ENCODE peak calls at places on chromosome 6, in eight cellular contexts. A is MM.1S; Z is tibial nerve; Y is psoas muscle; U is adrenal gland; B is CD8-positive, alpha-beta T cell; F is thoracic aorta; W is A549. G is an unnamed sample.

GRCh38 chr6:33279971-33280511 is 3.1 kb downstream of the B3GALT4 start:
- DNase-seq in B (no peak), F (no peak), W (peak; percentile 85), A (no peak), Z (no peak), U (no peak), Y (no peak), G (peak; percentile 69)

GRCh38 chr6:10451828-10452509 is 37.1 kb upstream of the TFAP2A start:
- DNase-seq in Z (no peak), Y (no peak), W (peak; percentile 98), B (no peak), F (peak; percentile 13), U (no peak), A (no peak), G (peak; percentile 73)

GRCh38 chr6:163490826-163491577 is 76.5 kb downstream of the QKI start:
- DNase-seq in F (peak; percentile 9), U (peak; percentile 74), B (no peak), Z (peak; percentile 43), Y (peak; percentile 60), A (no peak), W (peak; percentile 74), G (peak; percentile 82)

GRCh38 chr6:4664117-4664626 is 112.0 kb upstream of the CDYL start:
- DNase-seq in U (no peak), Z (peak; percentile 16), W (no peak), Y (peak; percentile 78), F (peak; percentile 68), A (no peak), B (no peak), G (no peak)

GRCh38 chr6:17884501-17885039 is 102.9 kb downstream of the KIF13A start:
- DNase-seq in A (peak; percentile 23), U (no peak), W (no peak), F (no peak), Z (no peak), Y (no peak), B (no peak), G (no peak)

GRCh38 chr6:3851839-3852238 is 2.7 kb downstream of the FAM50B start:
- DNase-seq in B (no peak), W (no peak), F (no peak), Y (no peak), A (no peak), U (no peak), Z (no peak), G (no peak)

GRCh38 chr6:7173843-7174503 is 66.2 kb downstream of the RREB1 start:
- DNase-seq in B (no peak), F (no peak), W (no peak), U (no peak), Z (no peak), A (no peak), Y (no peak), G (no peak)

GRCh38 chr6:29887330-29887818 is 55.0 kb upstream of the HLA-A start:
- DNase-seq in Y (peak; percentile 42), U (peak; percentile 67), W (no peak), Z (peak; percentile 21), F (no peak), B (peak; percentile 9), A (no peak), G (no peak)

GRCh38 chr6:134026597-134026996 is 25.8 kb downstream of the SLC2A12 start:
- DNase-seq in W (no peak), Z (no peak), Y (no peak), U (no peak), A (no peak), B (no peak), F (no peak), G (no peak)

GRCh38 chr6:8085053-8085511 is 17.3 kb downstream of the EEF1E1 start:
- DNase-seq in U (peak; percentile 90), Z (no peak), F (no peak), W (peak; percentile 81), B (no peak), A (no peak), Y (peak; percentile 35), G (no peak)

GRCh38 chr6:41552723-41553122 is 6.5 kb downstream of the FOXP4 start:
- DNase-seq in W (no peak), Z (no peak), F (no peak), U (no peak), B (no peak), Y (no peak), A (no peak), G (no peak)

GRCh38 chr6:41551857-41552256 is 5.7 kb downstream of the FOXP4 start:
- DNase-seq in Z (no peak), Y (no peak), A (no peak), B (no peak), W (no peak), F (no peak), U (no peak), G (no peak)

GRCh38 chr6:41549673-41550072 is 3.5 kb downstream of the FOXP4 start:
- DNase-seq in F (no peak), U (no peak), Y (no peak), A (no peak), W (no peak), Z (no peak), B (no peak), G (no peak)

GRCh38 chr6:41548841-41549642 is 2.9 kb downstream of the FOXP4 start:
- DNase-seq in B (no peak), Y (no peak), A (no peak), F (no peak), W (no peak), U (no peak), Z (no peak), G (no peak)

DNA sequence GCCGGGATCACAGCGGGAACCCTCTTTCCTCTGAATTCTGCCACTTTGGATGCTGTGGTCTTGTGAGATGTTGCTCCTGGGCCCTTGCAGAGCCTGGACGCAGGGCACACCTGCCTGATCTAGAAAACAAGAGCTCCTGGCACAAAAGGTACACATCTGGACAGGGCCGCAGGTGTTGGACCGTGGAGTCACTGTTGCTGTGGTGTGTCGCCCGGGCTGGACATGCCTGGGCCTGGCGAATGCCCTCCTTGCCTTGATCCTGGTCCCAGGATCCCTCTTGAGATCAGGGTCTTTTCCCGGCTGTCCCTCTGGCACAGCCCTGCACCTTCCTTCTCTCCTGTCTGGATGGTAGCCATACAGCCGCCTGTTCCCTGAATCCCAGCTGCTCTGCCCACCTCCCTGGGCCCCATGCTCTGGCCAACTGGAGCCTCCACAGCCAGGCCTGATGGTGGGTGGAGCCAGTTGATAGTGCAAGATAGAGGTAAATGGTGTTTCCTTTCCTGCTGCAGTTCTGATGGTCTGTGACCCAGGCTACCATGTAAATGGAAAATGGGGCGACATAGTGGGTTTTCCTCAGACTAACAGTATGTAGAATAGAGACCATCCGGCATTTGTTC is 5.0 kb downstream of the FOXP4 start:
- DNase-seq in Y (no peak), U (no peak), Z (no peak), B (no peak), F (no peak), A (no peak), W (no peak), G (no peak)
- H3K4me1 ChIP-seq in Y (peaks cover 23% of the 10 kb centered on the region), U (peaks cover 8% of the 10 kb centered on the region), Z (peaks cover 20% of the 10 kb centered on the region), B (peaks cover 20% of the 10 kb centered on the region), F (peaks cover 44% of the 10 kb centered on the region), A (no peaks in the 10 kb centered on the region), W (peaks cover 25% of the 10 kb centered on the region), G (peaks cover 14% of the 10 kb centered on the region)

DNA sequence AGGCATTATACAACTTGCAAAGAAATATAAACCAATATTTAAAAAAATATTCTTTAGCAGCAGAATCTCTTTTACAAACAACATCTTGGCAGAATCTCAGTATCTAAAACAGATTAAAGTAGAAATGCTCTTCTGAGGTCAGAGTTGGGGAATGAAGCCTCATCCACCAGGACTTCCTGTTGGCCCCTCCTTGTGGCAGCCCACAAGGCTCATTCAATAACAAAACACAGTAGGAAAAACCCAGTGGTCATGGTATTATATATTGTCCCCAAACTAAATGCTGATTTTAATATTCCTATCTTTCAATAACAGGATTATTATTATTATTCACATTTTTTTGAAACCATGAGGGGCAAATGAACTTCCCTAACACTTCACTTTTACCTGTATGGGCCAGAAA is 368.6 kb downstream of the BTBD9 start:
- DNase-seq in W (no peak), F (no peak), U (no peak), Z (no peak), Y (no peak), B (no peak), A (no peak), G (no peak)
- TF ChIP-seq CTCF in W (no peak), F (no peak), U (no peak), Z (no peak), Y (no peak), B (no peak), A (no peak), G (no peak)

DNA sequence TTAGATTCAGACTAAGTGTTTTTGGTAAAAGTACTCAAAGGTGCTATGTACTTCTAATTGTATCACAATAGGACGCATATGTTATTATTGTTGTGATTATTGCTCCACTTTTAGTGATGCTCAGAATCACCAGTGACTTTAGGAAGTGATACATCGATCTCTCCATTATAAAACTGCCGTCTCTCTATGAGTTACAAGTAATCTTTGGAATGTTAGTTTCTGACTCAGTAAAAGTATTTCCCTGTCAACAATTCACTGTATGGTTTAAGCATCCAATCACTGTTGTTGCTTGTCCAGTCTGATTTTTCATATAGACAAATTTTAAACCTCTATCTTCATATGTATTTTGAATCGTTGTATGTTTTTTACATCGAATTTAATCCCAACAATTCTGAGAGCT is 9.4 kb downstream of the DCBLD1 start:
- DNase-seq in B (no peak), U (no peak), W (no peak), Y (no peak), F (no peak), Z (no peak), A (no peak), G (no peak)
- H3K4me1 ChIP-seq in B (no peaks in the 10 kb centered on the region), U (no peaks in the 10 kb centered on the region), W (peaks cover 88% of the 10 kb centered on the region), Y (peaks cover 2% of the 10 kb centered on the region), F (peaks cover 19% of the 10 kb centered on the region), Z (no peaks in the 10 kb centered on the region), A (peaks cover 30% of the 10 kb centered on the region), G (no peaks in the 10 kb centered on the region)

GRCh38 chr6:109783245-109783990 is 92.3 kb downstream of the FIG4 start:
- DNase-seq in Z (no peak), A (no peak), B (no peak), W (no peak), F (no peak), Y (no peak), U (no peak), G (no peak)
- TF ChIP-seq CTCF in Z (no peak), A (peak; percentile 11), B (no peak), W (no peak), F (no peak), Y (peak; percentile 10), U (peak; percentile 12), G (peak; percentile 39)

DNA sequence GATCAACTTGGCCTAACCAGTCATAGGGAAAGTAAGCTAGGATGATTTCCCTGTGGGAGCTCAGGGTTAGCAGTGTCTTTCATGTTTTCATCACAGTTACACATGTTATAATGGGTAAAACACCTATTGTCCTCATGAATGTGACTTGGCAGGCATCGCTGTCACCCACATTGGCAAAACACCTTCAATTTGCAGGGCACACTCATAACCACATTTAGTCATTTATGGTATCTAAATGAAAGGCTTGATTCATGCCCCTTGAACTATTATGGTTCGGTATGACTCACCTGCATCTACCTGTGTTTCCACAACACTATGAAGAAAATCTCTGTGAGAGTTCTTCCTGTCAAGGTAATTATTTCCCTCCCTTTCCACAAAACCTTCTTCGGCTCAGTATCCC is 49.2 kb downstream of the FRK start:
- DNase-seq in B (no peak), Z (no peak), Y (no peak), W (no peak), F (no peak), A (no peak), U (no peak), G (no peak)
- H3K4me1 ChIP-seq in B (no peaks in the 10 kb centered on the region), Z (peaks cover 2% of the 10 kb centered on the region), Y (no peaks in the 10 kb centered on the region), W (peaks cover 84% of the 10 kb centered on the region), F (peaks cover 83% of the 10 kb centered on the region), A (no peaks in the 10 kb centered on the region), U (peaks cover 5% of the 10 kb centered on the region), G (peaks cover 35% of the 10 kb centered on the region)